ENCODE peak calls at places on chromosomes 4 and X, in four cellular contexts. One of them, this sample, is unnamed.
A peak's percentile ranks its signal among the peaks of the same experiment; 100 is the strongest.

GRCh38 chr4:116952530-116953108 is 132.8 kb downstream of the TRAM1L1 start:
- DNase-seq in suprapubic skin: no peak
- DNase-seq in upper lobe of left lung: no peak
- DNase-seq in HCT116: no peak
- DNase-seq in this sample: no peak

GRCh38 chrX:15404712-15405111 is 20.5 kb upstream of the VEGFD start:
- DNase-seq in suprapubic skin: no peak
- DNase-seq in upper lobe of left lung: no peak
- DNase-seq in HCT116: no peak
- DNase-seq in this sample: no peak

GRCh38 chrX:140762061-140762460 is 52.5 kb downstream of the LINC00632 start:
- DNase-seq in suprapubic skin: no peak
- DNase-seq in upper lobe of left lung: peak; percentile 22
- DNase-seq in HCT116: no peak
- DNase-seq in this sample: no peak

GRCh38 chr4:159077702-159078495 is 25.0 kb upstream of the RAPGEF2 start:
- DNase-seq in suprapubic skin: no peak
- DNase-seq in upper lobe of left lung: no peak
- DNase-seq in HCT116: no peak
- DNase-seq in this sample: no peak

GRCh38 chr4:1246901-1247810 is 1.8 kb downstream of the CTBP1 start:
- DNase-seq in suprapubic skin: peak; percentile 76
- DNase-seq in upper lobe of left lung: peak; percentile 24
- DNase-seq in HCT116: no peak
- DNase-seq in this sample: peak; percentile 49

GRCh38 chr4:116118216-116118615 is 967.2 kb downstream of the TRAM1L1 start:
- DNase-seq in suprapubic skin: no peak
- DNase-seq in upper lobe of left lung: no peak
- DNase-seq in HCT116: no peak
- DNase-seq in this sample: no peak

GRCh38 chrX:7606253-7606652 is 236.7 kb upstream of the VCX start:
- DNase-seq in suprapubic skin: no peak
- DNase-seq in upper lobe of left lung: no peak
- DNase-seq in HCT116: no peak
- DNase-seq in this sample: no peak

GRCh38 chr4:8742546-8742945 is 129.1 kb downstream of the HMX1 start:
- DNase-seq in suprapubic skin: no peak
- DNase-seq in upper lobe of left lung: no peak
- DNase-seq in HCT116: no peak
- DNase-seq in this sample: no peak

GRCh38 chr4:136731025-136731424 is 801.3 kb downstream of the PCDH18 start:
- DNase-seq in suprapubic skin: no peak
- DNase-seq in upper lobe of left lung: no peak
- DNase-seq in HCT116: no peak
- DNase-seq in this sample: no peak

GRCh38 chr4:109276482-109277095 is 25.9 kb downstream of the COL25A1 start:
- DNase-seq in suprapubic skin: no peak
- DNase-seq in upper lobe of left lung: no peak
- DNase-seq in HCT116: no peak
- DNase-seq in this sample: no peak

GRCh38 chrX:107483976-107484726 is 34.7 kb downstream of the FRMPD3 start:
- DNase-seq in suprapubic skin: no peak
- DNase-seq in upper lobe of left lung: no peak
- DNase-seq in HCT116: no peak
- DNase-seq in this sample: no peak

GRCh38 chrX:1380672-1381233 is 11.2 kb downstream of the SLC25A6 start:
- DNase-seq in suprapubic skin: no peak
- DNase-seq in upper lobe of left lung: no peak
- DNase-seq in HCT116: no peak
- DNase-seq in this sample: no peak

GRCh38 chr4:1330761-1331590 is 16.0 kb upstream of the UVSSA start:
- DNase-seq in suprapubic skin: no peak
- DNase-seq in upper lobe of left lung: no peak
- DNase-seq in HCT116: no peak
- DNase-seq in this sample: no peak

GRCh38 chr4:147938481-147938880 is 206.6 kb downstream of the ARHGAP10 start:
- DNase-seq in suprapubic skin: no peak
- DNase-seq in upper lobe of left lung: no peak
- DNase-seq in HCT116: no peak
- DNase-seq in this sample: no peak

GRCh38 chr4:127781303-127782024 is 658 bp upstream of the HSPA4L start:
- DNase-seq in suprapubic skin: peak; percentile 88
- DNase-seq in upper lobe of left lung: peak; percentile 50
- DNase-seq in HCT116: no peak
- DNase-seq in this sample: peak; percentile 61

GRCh38 chr4:6582889-6583504 is 8.0 kb downstream of the MAN2B2 start:
- DNase-seq in suprapubic skin: no peak
- DNase-seq in upper lobe of left lung: no peak
- DNase-seq in HCT116: peak; percentile 40
- DNase-seq in this sample: no peak

GRCh38 chr4:184345573-184345922 is 127.9 kb upstream of the ENPP6 start:
- DNase-seq in suprapubic skin: no peak
- DNase-seq in upper lobe of left lung: peak; percentile 78
- DNase-seq in HCT116: no peak
- DNase-seq in this sample: no peak

GRCh38 chrX:72644946-72645345 is 69.2 kb downstream of the PHKA1 start:
- DNase-seq in suprapubic skin: no peak
- DNase-seq in upper lobe of left lung: no peak
- DNase-seq in HCT116: no peak
- DNase-seq in this sample: no peak

GRCh38 chrX:123854329-123854728 is 5.5 kb upstream of the XIAP start:
- DNase-seq in suprapubic skin: no peak
- DNase-seq in upper lobe of left lung: no peak
- DNase-seq in HCT116: no peak
- DNase-seq in this sample: no peak

GRCh38 chr4:60531790-60532189 is 668.3 kb upstream of the ADGRL3 start:
- DNase-seq in suprapubic skin: no peak
- DNase-seq in upper lobe of left lung: no peak
- DNase-seq in HCT116: no peak
- DNase-seq in this sample: no peak

GRCh38 chrX:646796-647195 is 16.2 kb downstream of the SHOX start:
- DNase-seq in suprapubic skin: no peak
- DNase-seq in upper lobe of left lung: no peak
- DNase-seq in HCT116: no peak
- DNase-seq in this sample: no peak

GRCh38 chr4:151771664-151772063 is 10.9 kb upstream of the GATB start:
- DNase-seq in suprapubic skin: no peak
- DNase-seq in upper lobe of left lung: no peak
- DNase-seq in HCT116: no peak
- DNase-seq in this sample: no peak

GRCh38 chr4:82099863-82100579 is 273.8 kb downstream of the HNRNPD start:
- DNase-seq in suprapubic skin: no peak
- DNase-seq in upper lobe of left lung: no peak
- DNase-seq in HCT116: no peak
- DNase-seq in this sample: no peak

GRCh38 chr4:14221176-14221575 is 593.7 kb upstream of the BOD1L1 start:
- DNase-seq in suprapubic skin: no peak
- DNase-seq in upper lobe of left lung: no peak
- DNase-seq in HCT116: no peak
- DNase-seq in this sample: no peak

GRCh38 chr4:8615921-8616787 is 23.6 kb downstream of the CPZ start:
- DNase-seq in suprapubic skin: peak; percentile 32
- DNase-seq in upper lobe of left lung: no peak
- DNase-seq in HCT116: no peak
- DNase-seq in this sample: no peak

GRCh38 chrX:72121381-72121780 is 10.3 kb downstream of the RTL5 start:
- DNase-seq in suprapubic skin: no peak
- DNase-seq in upper lobe of left lung: peak; percentile 74
- DNase-seq in HCT116: no peak
- DNase-seq in this sample: peak; percentile 66

GRCh38 chrX:78712381-78712780 is 35.1 kb upstream of the LPAR4 start:
- DNase-seq in suprapubic skin: no peak
- DNase-seq in upper lobe of left lung: no peak
- DNase-seq in HCT116: no peak
- DNase-seq in this sample: no peak

GRCh38 chrX:8849462-8849861 is 48.3 kb upstream of the FAM9A start:
- DNase-seq in suprapubic skin: no peak
- DNase-seq in upper lobe of left lung: no peak
- DNase-seq in HCT116: no peak
- DNase-seq in this sample: no peak

GRCh38 chrX:109774706-109775105 is 41.6 kb upstream of the ACSL4 start:
- DNase-seq in suprapubic skin: no peak
- DNase-seq in upper lobe of left lung: no peak
- DNase-seq in HCT116: no peak
- DNase-seq in this sample: no peak
- TF ChIP-seq POLR2AphosphoS5 in suprapubic skin: no peak
- TF ChIP-seq POLR2AphosphoS5 in upper lobe of left lung: no peak
- TF ChIP-seq POLR2AphosphoS5 in HCT116: no peak
- TF ChIP-seq POLR2AphosphoS5 in this sample: no peak

DNA sequence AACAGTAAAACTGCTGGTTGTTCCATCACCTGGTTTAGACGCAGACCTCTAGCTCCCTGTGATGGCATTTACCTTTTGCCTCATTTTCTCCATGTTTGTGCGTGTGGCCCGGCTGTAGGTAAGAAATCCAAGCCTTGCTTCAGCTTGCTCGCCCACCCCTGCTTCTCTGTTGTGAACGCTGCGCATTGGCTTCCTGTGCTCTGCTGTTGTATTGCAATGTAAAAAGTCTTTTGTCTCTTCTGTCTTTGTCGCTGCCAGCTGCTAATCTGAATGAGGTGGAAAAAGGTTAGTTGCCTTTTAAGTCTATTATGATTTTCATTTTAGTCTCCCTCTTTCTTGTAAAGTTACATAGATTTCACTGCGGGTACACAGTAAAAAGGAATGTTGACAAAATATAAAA is 127.3 kb upstream of the PACRGL start:
- DNase-seq in suprapubic skin: no peak
- DNase-seq in upper lobe of left lung: no peak
- DNase-seq in HCT116: no peak
- DNase-seq in this sample: no peak
- H3K4me3 ChIP-seq in suprapubic skin: no peak overlapping the region
- H3K4me3 ChIP-seq in upper lobe of left lung: no peak overlapping the region
- H3K4me3 ChIP-seq in HCT116: no peak overlapping the region
- H3K4me3 ChIP-seq in this sample: no peak overlapping the region

GRCh38 chr4:186037692-186038658 is 31.0 kb upstream of the TLR3 start:
- DNase-seq in suprapubic skin: no peak
- DNase-seq in upper lobe of left lung: no peak
- DNase-seq in HCT116: peak; percentile 79
- DNase-seq in this sample: no peak
- TF ChIP-seq POLR2AphosphoS5 in suprapubic skin: no peak
- TF ChIP-seq POLR2AphosphoS5 in upper lobe of left lung: no peak
- TF ChIP-seq POLR2AphosphoS5 in HCT116: no peak
- TF ChIP-seq POLR2AphosphoS5 in this sample: no peak

GRCh38 chr4:143397887-143398286 is 61.2 kb downstream of the GAB1 start:
- DNase-seq in suprapubic skin: no peak
- DNase-seq in upper lobe of left lung: no peak
- DNase-seq in HCT116: no peak
- DNase-seq in this sample: no peak
- H3K4me3 ChIP-seq in suprapubic skin: no peak overlapping the region
- H3K4me3 ChIP-seq in upper lobe of left lung: no peak overlapping the region
- H3K4me3 ChIP-seq in HCT116: no peak overlapping the region
- H3K4me3 ChIP-seq in this sample: no peak overlapping the region

DNA sequence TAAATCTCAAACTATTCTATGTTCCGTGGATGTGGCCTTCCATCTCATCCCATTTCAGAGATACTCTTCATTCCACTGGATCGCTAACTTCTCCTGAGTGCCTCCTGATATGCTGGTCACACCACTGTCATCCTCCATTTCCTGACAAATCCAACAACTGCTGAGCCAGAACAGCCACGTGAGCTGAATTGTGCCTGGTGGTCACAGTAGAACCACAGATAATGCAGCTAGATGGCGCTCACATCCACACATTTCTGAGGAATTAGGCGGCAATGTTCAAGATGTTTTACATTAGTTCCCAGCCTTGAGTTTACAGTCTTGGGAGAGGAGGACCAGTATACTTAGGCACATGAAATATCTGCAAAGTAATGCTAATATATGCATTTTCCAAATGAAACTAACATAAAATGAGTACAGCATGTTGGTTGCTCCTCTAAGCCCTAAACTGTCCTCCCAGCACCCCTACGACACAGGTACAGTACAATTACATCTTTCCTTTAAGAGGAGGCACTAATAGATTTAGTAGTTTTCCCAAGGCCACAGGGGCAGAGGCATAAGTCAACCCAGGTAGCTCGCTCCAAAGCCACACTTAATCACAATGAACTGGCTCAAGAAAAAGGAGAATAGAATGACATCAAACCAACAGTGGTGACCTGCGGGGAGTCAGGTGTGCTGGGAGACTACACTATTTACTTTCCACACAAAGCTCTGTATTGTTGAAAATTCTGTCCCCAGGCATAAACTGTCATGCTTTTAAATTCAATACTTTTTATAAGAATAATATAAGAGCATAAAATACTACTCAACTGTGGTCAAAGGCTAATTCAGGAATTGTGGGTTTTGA is 134.2 kb downstream of the CHIC2 start:
- DNase-seq in suprapubic skin: no peak
- DNase-seq in upper lobe of left lung: peak; percentile 82
- DNase-seq in HCT116: peak; percentile 68
- DNase-seq in this sample: peak; percentile 73
- TF ChIP-seq POLR2AphosphoS5 in suprapubic skin: no peak
- TF ChIP-seq POLR2AphosphoS5 in upper lobe of left lung: no peak
- TF ChIP-seq POLR2AphosphoS5 in HCT116: no peak
- TF ChIP-seq POLR2AphosphoS5 in this sample: peak; percentile 31

DNA sequence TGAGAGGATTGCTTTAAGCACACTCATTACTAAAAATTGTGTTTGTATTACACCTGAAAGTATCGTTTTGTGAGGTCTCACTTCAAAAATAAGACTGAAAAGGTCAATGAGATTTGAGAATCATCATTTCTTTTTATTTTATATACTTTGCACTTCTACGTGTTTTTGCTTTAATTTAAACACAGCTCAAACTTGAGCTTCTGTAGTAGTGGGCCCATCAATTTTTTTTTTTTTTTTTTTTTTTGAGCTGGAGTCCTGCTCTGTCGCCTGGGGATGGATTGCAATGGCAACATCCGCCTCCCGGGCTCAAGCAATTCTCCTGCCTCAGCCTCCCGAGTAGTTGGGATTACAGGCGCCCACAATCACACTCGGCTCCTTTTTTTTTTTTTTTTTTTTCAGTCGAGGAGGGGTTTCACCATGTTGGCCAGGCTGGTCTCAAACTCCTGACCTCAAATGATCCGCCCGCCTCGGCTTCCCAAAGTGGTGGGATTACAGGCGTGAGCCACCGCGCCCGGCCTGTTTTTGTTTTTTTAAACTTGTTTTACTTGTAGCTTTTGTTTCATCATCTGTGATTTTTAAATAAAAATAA is 1.5 kb downstream of the GSTCD start:
- DNase-seq in suprapubic skin: no peak
- DNase-seq in upper lobe of left lung: no peak
- DNase-seq in HCT116: no peak
- DNase-seq in this sample: no peak
- H3K4me3 ChIP-seq in suprapubic skin: peak overlapping the region; percentile 77
- H3K4me3 ChIP-seq in upper lobe of left lung: no peak overlapping the region
- H3K4me3 ChIP-seq in HCT116: peak overlapping the region; percentile 77
- H3K4me3 ChIP-seq in this sample: no peak overlapping the region

GRCh38 chr4:173807347-173807746 is 277.3 kb upstream of the HAND2 start:
- DNase-seq in suprapubic skin: no peak
- DNase-seq in upper lobe of left lung: no peak
- DNase-seq in HCT116: no peak
- DNase-seq in this sample: no peak
- TF ChIP-seq POLR2AphosphoS5 in suprapubic skin: no peak
- TF ChIP-seq POLR2AphosphoS5 in upper lobe of left lung: no peak
- TF ChIP-seq POLR2AphosphoS5 in HCT116: no peak
- TF ChIP-seq POLR2AphosphoS5 in this sample: peak; percentile 81

GRCh38 chr4:2416564-2417195 is 1.8 kb downstream of the ZFYVE28 start:
- DNase-seq in suprapubic skin: no peak
- DNase-seq in upper lobe of left lung: no peak
- DNase-seq in HCT116: no peak
- DNase-seq in this sample: no peak
- H3K4me3 ChIP-seq in suprapubic skin: peak overlapping the region; percentile 71
- H3K4me3 ChIP-seq in upper lobe of left lung: peak overlapping the region; percentile 93
- H3K4me3 ChIP-seq in HCT116: peak overlapping the region; percentile 76
- H3K4me3 ChIP-seq in this sample: peak overlapping the region; percentile 90